ENCODE peak calls at places on chromosomes 5 and 9, in ten cellular contexts. One of them, this sample, is unnamed.

GRCh38 chr9:35962126-35962906 is 4.4 kb upstream of the OR2S2 start:
- DNase-seq in HT1080: peak
- DNase-seq in GM12865: no peak
- DNase-seq in A172: peak
- DNase-seq in stimulated activated CD8-positive, alpha-beta memory T cell treated with anti-CD3 and anti-CD28 coated beads, Interleukin-2, amount 100 ng/mL, for 1 hour: no peak
- DNase-seq in PC-3: peak
- DNase-seq in left lung: no peak
- DNase-seq in NCI-H446 treated with DMSO at 0.1 percent for 48 hours: peak
- DNase-seq in activated T-cell treated with anti-CD3 and anti-CD28 coated beads for 24 hours: no peak
- DNase-seq in heart left ventricle: peak
- DNase-seq in this sample: peak

GRCh38 chr5:72661405-72661804 is 154.2 kb upstream of the ZNF366 start:
- DNase-seq in HT1080: peak
- DNase-seq in GM12865: no peak
- DNase-seq in A172: peak
- DNase-seq in stimulated activated CD8-positive, alpha-beta memory T cell treated with anti-CD3 and anti-CD28 coated beads, Interleukin-2, amount 100 ng/mL, for 1 hour: no peak
- DNase-seq in PC-3: peak
- DNase-seq in left lung: no peak
- DNase-seq in NCI-H446 treated with DMSO at 0.1 percent for 48 hours: no peak
- DNase-seq in activated T-cell treated with anti-CD3 and anti-CD28 coated beads for 24 hours: no peak
- DNase-seq in heart left ventricle: no peak
- DNase-seq in this sample: peak

GRCh38 chr9:21030389-21031035 is 928 bp downstream of the HACD4 start:
- DNase-seq in HT1080: peak
- DNase-seq in GM12865: peak
- DNase-seq in A172: no peak
- DNase-seq in stimulated activated CD8-positive, alpha-beta memory T cell treated with anti-CD3 and anti-CD28 coated beads, Interleukin-2, amount 100 ng/mL, for 1 hour: no peak
- DNase-seq in PC-3: peak
- DNase-seq in left lung: no peak
- DNase-seq in NCI-H446 treated with DMSO at 0.1 percent for 48 hours: no peak
- DNase-seq in activated T-cell treated with anti-CD3 and anti-CD28 coated beads for 24 hours: peak
- DNase-seq in heart left ventricle: no peak
- DNase-seq in this sample: peak

GRCh38 chr5:98349251-98349989 is 424.0 kb upstream of the RGMB start:
- DNase-seq in HT1080: peak
- DNase-seq in GM12865: peak
- DNase-seq in A172: peak
- DNase-seq in stimulated activated CD8-positive, alpha-beta memory T cell treated with anti-CD3 and anti-CD28 coated beads, Interleukin-2, amount 100 ng/mL, for 1 hour: no peak
- DNase-seq in PC-3: peak
- DNase-seq in left lung: no peak
- DNase-seq in NCI-H446 treated with DMSO at 0.1 percent for 48 hours: no peak
- DNase-seq in activated T-cell treated with anti-CD3 and anti-CD28 coated beads for 24 hours: no peak
- DNase-seq in heart left ventricle: no peak
- DNase-seq in this sample: peak

GRCh38 chr9:19201899-19202891 is 28.3 kb upstream of the DENND4C start:
- DNase-seq in HT1080: no peak
- DNase-seq in GM12865: no peak
- DNase-seq in A172: peak
- DNase-seq in stimulated activated CD8-positive, alpha-beta memory T cell treated with anti-CD3 and anti-CD28 coated beads, Interleukin-2, amount 100 ng/mL, for 1 hour: no peak
- DNase-seq in PC-3: no peak
- DNase-seq in left lung: no peak
- DNase-seq in NCI-H446 treated with DMSO at 0.1 percent for 48 hours: no peak
- DNase-seq in activated T-cell treated with anti-CD3 and anti-CD28 coated beads for 24 hours: no peak
- DNase-seq in heart left ventricle: no peak
- DNase-seq in this sample: no peak

GRCh38 chr9:7123743-7124142 is 366.0 kb downstream of the KDM4C start:
- DNase-seq in HT1080: peak
- DNase-seq in GM12865: no peak
- DNase-seq in A172: no peak
- DNase-seq in stimulated activated CD8-positive, alpha-beta memory T cell treated with anti-CD3 and anti-CD28 coated beads, Interleukin-2, amount 100 ng/mL, for 1 hour: no peak
- DNase-seq in PC-3: peak
- DNase-seq in left lung: no peak
- DNase-seq in NCI-H446 treated with DMSO at 0.1 percent for 48 hours: no peak
- DNase-seq in activated T-cell treated with anti-CD3 and anti-CD28 coated beads for 24 hours: no peak
- DNase-seq in heart left ventricle: no peak
- DNase-seq in this sample: no peak

GRCh38 chr9:124969401-124969800 is 28.5 kb upstream of the GOLGA1 start:
- DNase-seq in HT1080: no peak
- DNase-seq in GM12865: no peak
- DNase-seq in A172: no peak
- DNase-seq in stimulated activated CD8-positive, alpha-beta memory T cell treated with anti-CD3 and anti-CD28 coated beads, Interleukin-2, amount 100 ng/mL, for 1 hour: no peak
- DNase-seq in PC-3: no peak
- DNase-seq in left lung: no peak
- DNase-seq in NCI-H446 treated with DMSO at 0.1 percent for 48 hours: no peak
- DNase-seq in activated T-cell treated with anti-CD3 and anti-CD28 coated beads for 24 hours: no peak
- DNase-seq in heart left ventricle: no peak
- DNase-seq in this sample: no peak

GRCh38 chr9:112842555-112842954 is 48.1 kb downstream of the SLC46A2 start:
- DNase-seq in HT1080: no peak
- DNase-seq in GM12865: no peak
- DNase-seq in A172: no peak
- DNase-seq in stimulated activated CD8-positive, alpha-beta memory T cell treated with anti-CD3 and anti-CD28 coated beads, Interleukin-2, amount 100 ng/mL, for 1 hour: no peak
- DNase-seq in PC-3: no peak
- DNase-seq in left lung: no peak
- DNase-seq in NCI-H446 treated with DMSO at 0.1 percent for 48 hours: no peak
- DNase-seq in activated T-cell treated with anti-CD3 and anti-CD28 coated beads for 24 hours: no peak
- DNase-seq in heart left ventricle: no peak
- DNase-seq in this sample: no peak

GRCh38 chr5:97096096-97096648 is 46.2 kb downstream of the LIX1 start:
- DNase-seq in HT1080: no peak
- DNase-seq in GM12865: no peak
- DNase-seq in A172: peak
- DNase-seq in stimulated activated CD8-positive, alpha-beta memory T cell treated with anti-CD3 and anti-CD28 coated beads, Interleukin-2, amount 100 ng/mL, for 1 hour: no peak
- DNase-seq in PC-3: no peak
- DNase-seq in left lung: no peak
- DNase-seq in NCI-H446 treated with DMSO at 0.1 percent for 48 hours: no peak
- DNase-seq in activated T-cell treated with anti-CD3 and anti-CD28 coated beads for 24 hours: no peak
- DNase-seq in heart left ventricle: no peak
- DNase-seq in this sample: no peak

GRCh38 chr5:16617272-16617973 is 626 bp upstream of the RETREG1 start:
- DNase-seq in HT1080: no peak
- DNase-seq in GM12865: no peak
- DNase-seq in A172: no peak
- DNase-seq in stimulated activated CD8-positive, alpha-beta memory T cell treated with anti-CD3 and anti-CD28 coated beads, Interleukin-2, amount 100 ng/mL, for 1 hour: no peak
- DNase-seq in PC-3: no peak
- DNase-seq in left lung: no peak
- DNase-seq in NCI-H446 treated with DMSO at 0.1 percent for 48 hours: no peak
- DNase-seq in activated T-cell treated with anti-CD3 and anti-CD28 coated beads for 24 hours: no peak
- DNase-seq in heart left ventricle: peak
- DNase-seq in this sample: no peak

GRCh38 chr9:78054180-78054579 is 22.6 kb upstream of the GNAQ start:
- DNase-seq in HT1080: no peak
- DNase-seq in GM12865: no peak
- DNase-seq in A172: peak
- DNase-seq in stimulated activated CD8-positive, alpha-beta memory T cell treated with anti-CD3 and anti-CD28 coated beads, Interleukin-2, amount 100 ng/mL, for 1 hour: no peak
- DNase-seq in PC-3: no peak
- DNase-seq in left lung: no peak
- DNase-seq in NCI-H446 treated with DMSO at 0.1 percent for 48 hours: no peak
- DNase-seq in activated T-cell treated with anti-CD3 and anti-CD28 coated beads for 24 hours: no peak
- DNase-seq in heart left ventricle: no peak
- DNase-seq in this sample: no peak

GRCh38 chr5:141680751-141681201 is 1.3 kb downstream of the ARAP3 start:
- DNase-seq in HT1080: peak
- DNase-seq in GM12865: no peak
- DNase-seq in A172: peak
- DNase-seq in stimulated activated CD8-positive, alpha-beta memory T cell treated with anti-CD3 and anti-CD28 coated beads, Interleukin-2, amount 100 ng/mL, for 1 hour: no peak
- DNase-seq in PC-3: peak
- DNase-seq in left lung: peak
- DNase-seq in NCI-H446 treated with DMSO at 0.1 percent for 48 hours: no peak
- DNase-seq in activated T-cell treated with anti-CD3 and anti-CD28 coated beads for 24 hours: no peak
- DNase-seq in heart left ventricle: peak
- DNase-seq in this sample: peak

GRCh38 chr5:29930316-29930715 is 1263.2 kb upstream of the CDH6 start:
- DNase-seq in HT1080: peak
- DNase-seq in GM12865: no peak
- DNase-seq in A172: no peak
- DNase-seq in stimulated activated CD8-positive, alpha-beta memory T cell treated with anti-CD3 and anti-CD28 coated beads, Interleukin-2, amount 100 ng/mL, for 1 hour: no peak
- DNase-seq in PC-3: peak
- DNase-seq in left lung: no peak
- DNase-seq in NCI-H446 treated with DMSO at 0.1 percent for 48 hours: no peak
- DNase-seq in activated T-cell treated with anti-CD3 and anti-CD28 coated beads for 24 hours: no peak
- DNase-seq in heart left ventricle: no peak
- DNase-seq in this sample: peak

GRCh38 chr5:124734574-124735168 is 11.8 kb downstream of the ZNF608 start:
- DNase-seq in HT1080: no peak
- DNase-seq in GM12865: no peak
- DNase-seq in A172: no peak
- DNase-seq in stimulated activated CD8-positive, alpha-beta memory T cell treated with anti-CD3 and anti-CD28 coated beads, Interleukin-2, amount 100 ng/mL, for 1 hour: no peak
- DNase-seq in PC-3: no peak
- DNase-seq in left lung: no peak
- DNase-seq in NCI-H446 treated with DMSO at 0.1 percent for 48 hours: no peak
- DNase-seq in activated T-cell treated with anti-CD3 and anti-CD28 coated beads for 24 hours: no peak
- DNase-seq in heart left ventricle: no peak
- DNase-seq in this sample: no peak

GRCh38 chr9:99860266-99860665 is 38.6 kb downstream of the NR4A3 start:
- DNase-seq in HT1080: no peak
- DNase-seq in GM12865: no peak
- DNase-seq in A172: no peak
- DNase-seq in stimulated activated CD8-positive, alpha-beta memory T cell treated with anti-CD3 and anti-CD28 coated beads, Interleukin-2, amount 100 ng/mL, for 1 hour: no peak
- DNase-seq in PC-3: no peak
- DNase-seq in left lung: no peak
- DNase-seq in NCI-H446 treated with DMSO at 0.1 percent for 48 hours: peak
- DNase-seq in activated T-cell treated with anti-CD3 and anti-CD28 coated beads for 24 hours: no peak
- DNase-seq in heart left ventricle: no peak
- DNase-seq in this sample: no peak

GRCh38 chr9:120688758-120689157 is 25.5 kb downstream of the MEGF9 start:
- DNase-seq in HT1080: no peak
- DNase-seq in GM12865: no peak
- DNase-seq in A172: no peak
- DNase-seq in stimulated activated CD8-positive, alpha-beta memory T cell treated with anti-CD3 and anti-CD28 coated beads, Interleukin-2, amount 100 ng/mL, for 1 hour: no peak
- DNase-seq in PC-3: no peak
- DNase-seq in left lung: no peak
- DNase-seq in NCI-H446 treated with DMSO at 0.1 percent for 48 hours: no peak
- DNase-seq in activated T-cell treated with anti-CD3 and anti-CD28 coated beads for 24 hours: no peak
- DNase-seq in heart left ventricle: no peak
- DNase-seq in this sample: no peak

GRCh38 chr9:92141144-92142129 is 26.2 kb upstream of the SPTLC1 start:
- DNase-seq in HT1080: no peak
- DNase-seq in GM12865: no peak
- DNase-seq in A172: no peak
- DNase-seq in stimulated activated CD8-positive, alpha-beta memory T cell treated with anti-CD3 and anti-CD28 coated beads, Interleukin-2, amount 100 ng/mL, for 1 hour: no peak
- DNase-seq in PC-3: peak
- DNase-seq in left lung: no peak
- DNase-seq in NCI-H446 treated with DMSO at 0.1 percent for 48 hours: no peak
- DNase-seq in activated T-cell treated with anti-CD3 and anti-CD28 coated beads for 24 hours: no peak
- DNase-seq in heart left ventricle: no peak
- DNase-seq in this sample: peak

GRCh38 chr5:83145882-83146331 is 68.6 kb downstream of the XRCC4 start:
- DNase-seq in HT1080: no peak
- DNase-seq in GM12865: no peak
- DNase-seq in A172: no peak
- DNase-seq in stimulated activated CD8-positive, alpha-beta memory T cell treated with anti-CD3 and anti-CD28 coated beads, Interleukin-2, amount 100 ng/mL, for 1 hour: no peak
- DNase-seq in PC-3: no peak
- DNase-seq in left lung: no peak
- DNase-seq in NCI-H446 treated with DMSO at 0.1 percent for 48 hours: no peak
- DNase-seq in activated T-cell treated with anti-CD3 and anti-CD28 coated beads for 24 hours: no peak
- DNase-seq in heart left ventricle: no peak
- DNase-seq in this sample: no peak

GRCh38 chr9:6944896-6945295 is 187.1 kb downstream of the KDM4C start:
- DNase-seq in HT1080: peak
- DNase-seq in GM12865: no peak
- DNase-seq in A172: no peak
- DNase-seq in stimulated activated CD8-positive, alpha-beta memory T cell treated with anti-CD3 and anti-CD28 coated beads, Interleukin-2, amount 100 ng/mL, for 1 hour: no peak
- DNase-seq in PC-3: peak
- DNase-seq in left lung: no peak
- DNase-seq in NCI-H446 treated with DMSO at 0.1 percent for 48 hours: no peak
- DNase-seq in activated T-cell treated with anti-CD3 and anti-CD28 coated beads for 24 hours: no peak
- DNase-seq in heart left ventricle: no peak
- DNase-seq in this sample: peak

GRCh38 chr9:72041369-72041768 is 19.0 kb downstream of the C9orf57 start:
- DNase-seq in HT1080: no peak
- DNase-seq in GM12865: no peak
- DNase-seq in A172: no peak
- DNase-seq in stimulated activated CD8-positive, alpha-beta memory T cell treated with anti-CD3 and anti-CD28 coated beads, Interleukin-2, amount 100 ng/mL, for 1 hour: no peak
- DNase-seq in PC-3: no peak
- DNase-seq in left lung: no peak
- DNase-seq in NCI-H446 treated with DMSO at 0.1 percent for 48 hours: no peak
- DNase-seq in activated T-cell treated with anti-CD3 and anti-CD28 coated beads for 24 hours: no peak
- DNase-seq in heart left ventricle: no peak
- DNase-seq in this sample: no peak

GRCh38 chr9:106588601-106589000 is 274.4 kb upstream of the ZNF462 start:
- DNase-seq in HT1080: peak
- DNase-seq in GM12865: no peak
- DNase-seq in A172: peak
- DNase-seq in stimulated activated CD8-positive, alpha-beta memory T cell treated with anti-CD3 and anti-CD28 coated beads, Interleukin-2, amount 100 ng/mL, for 1 hour: no peak
- DNase-seq in PC-3: peak
- DNase-seq in left lung: no peak
- DNase-seq in NCI-H446 treated with DMSO at 0.1 percent for 48 hours: no peak
- DNase-seq in activated T-cell treated with anti-CD3 and anti-CD28 coated beads for 24 hours: no peak
- DNase-seq in heart left ventricle: no peak
- DNase-seq in this sample: no peak

GRCh38 chr9:95116002-95116819 is 201.3 kb downstream of the FANCC start:
- DNase-seq in HT1080: no peak
- DNase-seq in GM12865: no peak
- DNase-seq in A172: no peak
- DNase-seq in stimulated activated CD8-positive, alpha-beta memory T cell treated with anti-CD3 and anti-CD28 coated beads, Interleukin-2, amount 100 ng/mL, for 1 hour: no peak
- DNase-seq in PC-3: peak
- DNase-seq in left lung: no peak
- DNase-seq in NCI-H446 treated with DMSO at 0.1 percent for 48 hours: no peak
- DNase-seq in activated T-cell treated with anti-CD3 and anti-CD28 coated beads for 24 hours: no peak
- DNase-seq in heart left ventricle: no peak
- DNase-seq in this sample: no peak

GRCh38 chr9:92974161-92974661 is 26.9 kb downstream of the FGD3 start:
- DNase-seq in HT1080: no peak
- DNase-seq in GM12865: no peak
- DNase-seq in A172: no peak
- DNase-seq in stimulated activated CD8-positive, alpha-beta memory T cell treated with anti-CD3 and anti-CD28 coated beads, Interleukin-2, amount 100 ng/mL, for 1 hour: no peak
- DNase-seq in PC-3: peak
- DNase-seq in left lung: peak
- DNase-seq in NCI-H446 treated with DMSO at 0.1 percent for 48 hours: no peak
- DNase-seq in activated T-cell treated with anti-CD3 and anti-CD28 coated beads for 24 hours: no peak
- DNase-seq in heart left ventricle: no peak
- DNase-seq in this sample: peak

GRCh38 chr9:106111039-106111740 is 416.8 kb downstream of the TMEM38B start:
- DNase-seq in HT1080: no peak
- DNase-seq in GM12865: no peak
- DNase-seq in A172: no peak
- DNase-seq in stimulated activated CD8-positive, alpha-beta memory T cell treated with anti-CD3 and anti-CD28 coated beads, Interleukin-2, amount 100 ng/mL, for 1 hour: no peak
- DNase-seq in PC-3: no peak
- DNase-seq in left lung: no peak
- DNase-seq in NCI-H446 treated with DMSO at 0.1 percent for 48 hours: no peak
- DNase-seq in activated T-cell treated with anti-CD3 and anti-CD28 coated beads for 24 hours: no peak
- DNase-seq in heart left ventricle: no peak
- DNase-seq in this sample: no peak

GRCh38 chr5:84274585-84275468 is 109.9 kb downstream of the EDIL3 start:
- DNase-seq in HT1080: peak
- DNase-seq in GM12865: peak
- DNase-seq in A172: peak
- DNase-seq in stimulated activated CD8-positive, alpha-beta memory T cell treated with anti-CD3 and anti-CD28 coated beads, Interleukin-2, amount 100 ng/mL, for 1 hour: no peak
- DNase-seq in PC-3: peak
- DNase-seq in left lung: no peak
- DNase-seq in NCI-H446 treated with DMSO at 0.1 percent for 48 hours: no peak
- DNase-seq in activated T-cell treated with anti-CD3 and anti-CD28 coated beads for 24 hours: no peak
- DNase-seq in heart left ventricle: no peak
- DNase-seq in this sample: no peak

GRCh38 chr9:115691097-115691496 is 462.5 kb upstream of the PAPPA start:
- DNase-seq in HT1080: peak
- DNase-seq in GM12865: no peak
- DNase-seq in A172: peak
- DNase-seq in stimulated activated CD8-positive, alpha-beta memory T cell treated with anti-CD3 and anti-CD28 coated beads, Interleukin-2, amount 100 ng/mL, for 1 hour: no peak
- DNase-seq in PC-3: peak
- DNase-seq in left lung: no peak
- DNase-seq in NCI-H446 treated with DMSO at 0.1 percent for 48 hours: no peak
- DNase-seq in activated T-cell treated with anti-CD3 and anti-CD28 coated beads for 24 hours: no peak
- DNase-seq in heart left ventricle: no peak
- DNase-seq in this sample: no peak

GRCh38 chr5:176768174-176768970 is 42.0 kb upstream of the UNC5A start:
- DNase-seq in HT1080: no peak
- DNase-seq in GM12865: no peak
- DNase-seq in A172: no peak
- DNase-seq in stimulated activated CD8-positive, alpha-beta memory T cell treated with anti-CD3 and anti-CD28 coated beads, Interleukin-2, amount 100 ng/mL, for 1 hour: no peak
- DNase-seq in PC-3: no peak
- DNase-seq in left lung: peak
- DNase-seq in NCI-H446 treated with DMSO at 0.1 percent for 48 hours: no peak
- DNase-seq in activated T-cell treated with anti-CD3 and anti-CD28 coated beads for 24 hours: no peak
- DNase-seq in heart left ventricle: no peak
- DNase-seq in this sample: no peak

GRCh38 chr5:158261669-158262367 is 402.9 kb upstream of the CLINT1 start:
- DNase-seq in HT1080: no peak
- DNase-seq in GM12865: no peak
- DNase-seq in A172: no peak
- DNase-seq in stimulated activated CD8-positive, alpha-beta memory T cell treated with anti-CD3 and anti-CD28 coated beads, Interleukin-2, amount 100 ng/mL, for 1 hour: no peak
- DNase-seq in PC-3: peak
- DNase-seq in left lung: no peak
- DNase-seq in NCI-H446 treated with DMSO at 0.1 percent for 48 hours: no peak
- DNase-seq in activated T-cell treated with anti-CD3 and anti-CD28 coated beads for 24 hours: no peak
- DNase-seq in heart left ventricle: no peak
- DNase-seq in this sample: no peak